ENCODE peak calls at places on chromosomes 3 and 15, in nine cellular contexts. B, C, K, E, U, A, Y, I and G are unnamed samples.

GRCh38 chr3:128416578-128417150 is 50.0 kb downstream of the DNAJB8 start:
- DNase-seq in B (peak), C (no peak), K (no peak), E (no peak), U (no peak), A (no peak), Y (no peak), I (no peak), G (no peak)

GRCh38 chr3:172189987-172190603 is 150.7 kb downstream of the FNDC3B start:
- DNase-seq in B (no peak), C (no peak), K (no peak), E (no peak), U (no peak), A (no peak), Y (no peak), I (no peak), G (no peak)

GRCh38 chr3:185981621-185982020 is 43.8 kb upstream of the TRA2B start:
- DNase-seq in B (no peak), C (no peak), K (no peak), E (no peak), U (no peak), A (no peak), Y (no peak), I (no peak), G (no peak)

GRCh38 chr3:61901986-61902385 is 340.6 kb downstream of the PTPRG start:
- DNase-seq in B (no peak), C (no peak), K (no peak), E (no peak), U (no peak), A (no peak), Y (no peak), I (no peak), G (no peak)

GRCh38 chr3:26437678-26438077 is 184.9 kb upstream of the LRRC3B start:
- DNase-seq in B (peak), C (no peak), K (no peak), E (no peak), U (no peak), A (no peak), Y (no peak), I (no peak), G (no peak)

GRCh38 chr3:146337991-146338390 is 87.1 kb upstream of the PLSCR4 start:
- DNase-seq in B (no peak), C (no peak), K (no peak), E (no peak), U (no peak), A (no peak), Y (no peak), I (no peak), G (no peak)

GRCh38 chr15:41926184-41927056 is 32.6 kb upstream of the SPTBN5 start:
- DNase-seq in B (no peak), C (no peak), K (no peak), E (no peak), U (peak), A (no peak), Y (no peak), I (no peak), G (no peak)

GRCh38 chr15:92864127-92864814 is 35.9 kb upstream of the CHD2 start:
- DNase-seq in B (no peak), C (no peak), K (no peak), E (no peak), U (no peak), A (no peak), Y (no peak), I (no peak), G (no peak)

GRCh38 chr15:44394062-44394461 is 33.4 kb upstream of the CTDSPL2 start:
- DNase-seq in B (no peak), C (no peak), K (no peak), E (no peak), U (no peak), A (no peak), Y (no peak), I (no peak), G (no peak)

GRCh38 chr3:49397470-49397869 is 14.3 kb downstream of the RHOA start:
- DNase-seq in B (no peak), C (no peak), K (no peak), E (no peak), U (no peak), A (no peak), Y (no peak), I (no peak), G (no peak)

GRCh38 chr3:37729119-37729518 is 132.6 kb upstream of the CTDSPL start:
- DNase-seq in B (no peak), C (no peak), K (no peak), E (no peak), U (peak), A (no peak), Y (no peak), I (no peak), G (no peak)

GRCh38 chr3:24562874-24563273 is 68.2 kb upstream of the THRB start:
- DNase-seq in B (no peak), C (no peak), K (no peak), E (no peak), U (no peak), A (no peak), Y (no peak), I (no peak), G (no peak)

GRCh38 chr3:41683666-41684350 is 278.1 kb downstream of the ULK4 start:
- DNase-seq in B (peak), C (no peak), K (no peak), E (no peak), U (no peak), A (no peak), Y (no peak), I (no peak), G (no peak)

GRCh38 chr3:85481411-85482192 is 522.8 kb downstream of the CADM2 start:
- DNase-seq in B (no peak), C (no peak), K (no peak), E (no peak), U (no peak), A (no peak), Y (no peak), I (no peak), G (no peak)

GRCh38 chr3:100141576-100141975 is 27.3 kb upstream of the FILIP1L start:
- DNase-seq in B (no peak), C (no peak), K (no peak), E (no peak), U (no peak), A (no peak), Y (no peak), I (no peak), G (no peak)

GRCh38 chr3:160707187-160707789 is 30.3 kb downstream of the ARL14 start:
- DNase-seq in B (peak), C (peak), K (no peak), E (no peak), U (no peak), A (peak), Y (peak), I (peak), G (no peak)

GRCh38 chr3:190038050-190038631 is 82.6 kb downstream of the P3H2 start:
- DNase-seq in B (peak), C (peak), K (no peak), E (no peak), U (no peak), A (no peak), Y (no peak), I (no peak), G (no peak)

GRCh38 chr15:94107652-94108051 is 123.7 kb upstream of the MCTP2 start:
- DNase-seq in B (no peak), C (no peak), K (no peak), E (no peak), U (no peak), A (no peak), Y (no peak), I (no peak), G (no peak)

GRCh38 chr15:66882251-66883020 is 180.4 kb downstream of the SMAD6 start:
- DNase-seq in B (no peak), C (no peak), K (peak), E (no peak), U (no peak), A (no peak), Y (no peak), I (no peak), G (no peak)

GRCh38 chr3:56133423-56133822 is 334.8 kb downstream of the ERC2 start:
- DNase-seq in B (peak), C (no peak), K (no peak), E (no peak), U (no peak), A (no peak), Y (no peak), I (no peak), G (no peak)

GRCh38 chr15:57406040-57406772 is 29.9 kb downstream of the CGNL1 start:
- DNase-seq in B (no peak), C (no peak), K (no peak), E (no peak), U (no peak), A (peak), Y (no peak), I (no peak), G (no peak)

GRCh38 chr3:78277793-78278192 is 1237.9 kb downstream of the ROBO2 start:
- DNase-seq in B (no peak), C (peak), K (no peak), E (no peak), U (no peak), A (no peak), Y (no peak), I (no peak), G (no peak)

GRCh38 chr3:87191175-87191574 is 35.9 kb upstream of the CHMP2B start:
- DNase-seq in B (no peak), C (no peak), K (no peak), E (no peak), U (no peak), A (no peak), Y (no peak), I (no peak), G (no peak)

GRCh38 chr3:30609930-30610701 is 3.7 kb downstream of the TGFBR2 start:
- DNase-seq in B (no peak), C (no peak), K (no peak), E (no peak), U (no peak), A (no peak), Y (no peak), I (no peak), G (no peak)